ENCODE peak calls at places on chromosomes 6 and 20, in ten cellular contexts. V, K, G, B, E, A, Z, M, I and D are unnamed samples.
A peak's percentile ranks its signal among the peaks of the same experiment; 100 is the strongest.

GRCh38 chr6:113642714-113643442 is 214.3 kb upstream of the MARCKS start:
- DNase-seq in E (no peak), I (peak; percentile 72), V (no peak), Z (peak; percentile 35), B (no peak), M (peak; percentile 90), G (no peak), K (no peak), A (no peak), D (peak; percentile 26)

GRCh38 chr6:36967301-36967700 is 12.8 kb downstream of the PI16 start:
- DNase-seq in E (no peak), A (no peak), Z (no peak), V (no peak), I (no peak), M (no peak), G (no peak), K (no peak), B (no peak), D (no peak)

GRCh38 chr20:62416651-62417637 is 9.9 kb upstream of the CABLES2 start:
- DNase-seq in A (no peak), G (no peak), K (no peak), Z (no peak), M (no peak), B (no peak), V (no peak), I (no peak), E (no peak), D (no peak)

GRCh38 chr6:114087496-114087895 is 116.5 kb upstream of the HDAC2 start:
- DNase-seq in E (no peak), I (no peak), K (no peak), Z (no peak), M (no peak), V (no peak), B (no peak), A (no peak), G (no peak), D (no peak)

GRCh38 chr20:36493801-36494114 is 47.6 kb upstream of the MYL9 start:
- DNase-seq in A (no peak), B (peak; percentile 95), E (no peak), I (peak; percentile 45), V (peak; percentile 94), K (no peak), M (no peak), Z (no peak), G (peak; percentile 73), D (no peak)

GRCh38 chr20:18324596-18325089 is 36.3 kb downstream of the ZNF133 start:
- DNase-seq in B (no peak), E (no peak), I (no peak), K (no peak), M (no peak), G (no peak), V (no peak), Z (peak; percentile 29), A (no peak), D (no peak)

GRCh38 chr6:160764847-160765246 is 62.8 kb downstream of the PLG start:
- DNase-seq in V (no peak), Z (no peak), B (no peak), I (no peak), M (no peak), K (no peak), E (no peak), G (no peak), A (no peak), D (no peak)

GRCh38 chr6:107235521-107235920 is 120.2 kb upstream of the BEND3 start:
- DNase-seq in M (no peak), V (no peak), I (no peak), E (no peak), B (no peak), A (no peak), G (no peak), Z (no peak), K (no peak), D (no peak)

GRCh38 chr20:5947276-5947675 is 3.1 kb downstream of the TRMT6 start:
- DNase-seq in G (no peak), Z (no peak), K (no peak), E (no peak), M (no peak), A (no peak), V (no peak), B (no peak), I (no peak), D (no peak)

GRCh38 chr6:157184202-157185015 is 138.9 kb downstream of the TMEM242 start:
- DNase-seq in I (peak; percentile 67), V (peak; percentile 83), E (peak; percentile 86), A (no peak), K (peak; percentile 34), M (peak; percentile 45), B (peak; percentile 94), G (peak; percentile 72), Z (peak; percentile 89), D (peak; percentile 77)

GRCh38 chr6:30703011-30703410 is 12.2 kb upstream of the NRM start:
- DNase-seq in E (no peak), A (no peak), G (no peak), I (no peak), V (no peak), K (no peak), B (no peak), Z (no peak), M (no peak), D (no peak)

GRCh38 chr6:37347177-37348145 is 6.3 kb upstream of the RNF8 start:
- DNase-seq in B (no peak), E (no peak), I (no peak), V (no peak), G (no peak), M (no peak), K (no peak), A (no peak), Z (no peak), D (no peak)

GRCh38 chr6:163635315-163635714 is 220.8 kb downstream of the QKI start:
- DNase-seq in E (no peak), M (no peak), Z (no peak), V (no peak), I (no peak), B (no peak), G (no peak), K (no peak), A (no peak), D (no peak)

GRCh38 chr6:10395171-10395945 is 19.5 kb downstream of the TFAP2A start:
- DNase-seq in E (no peak), Z (no peak), M (no peak), V (no peak), K (no peak), G (no peak), B (no peak), I (no peak), A (no peak), D (no peak)

GRCh38 chr20:51346686-51347485 is 195.6 kb downstream of the NFATC2 start:
- DNase-seq in B (no peak), G (no peak), M (peak; percentile 83), V (peak; percentile 25), A (no peak), K (no peak), I (no peak), E (no peak), Z (no peak), D (no peak)

GRCh38 chr6:15296735-15297134 is 50.9 kb downstream of the JARID2 start:
- DNase-seq in Z (no peak), B (no peak), A (no peak), G (no peak), M (no peak), V (no peak), K (no peak), I (no peak), E (no peak), D (no peak)

GRCh38 chr20:14454296-14454695 is 116.9 kb upstream of the FLRT3 start:
- DNase-seq in K (no peak), M (no peak), I (no peak), A (no peak), E (no peak), B (no peak), G (no peak), Z (no peak), V (no peak), D (no peak)

GRCh38 chr6:25601797-25602679 is 50.0 kb upstream of the SCGN start:
- DNase-seq in I (no peak), V (no peak), G (no peak), B (no peak), A (peak; percentile 28), Z (no peak), E (no peak), M (peak; percentile 42), K (no peak), D (peak; percentile 80)

GRCh38 chr6:40328376-40328987 is 258.7 kb downstream of the LRFN2 start:
- DNase-seq in K (no peak), Z (peak; percentile 90), V (no peak), A (no peak), B (no peak), M (peak; percentile 10), I (peak; percentile 53), G (no peak), E (no peak), D (peak; percentile 60)

GRCh38 chr6:56346958-56347357 is 99.6 kb upstream of the COL21A1 start:
- DNase-seq in G (no peak), M (no peak), E (no peak), B (no peak), K (no peak), I (no peak), V (no peak), A (no peak), Z (peak; percentile 22), D (no peak)

GRCh38 chr20:3276400-3277015 is 37.5 kb upstream of the SLC4A11 start:
- DNase-seq in I (no peak), B (no peak), G (no peak), M (peak; percentile 66), A (peak; percentile 8), K (no peak), Z (peak; percentile 67), V (no peak), E (no peak), D (peak; percentile 54)

GRCh38 chr6:149128489-149129145 is 188.9 kb upstream of the TAB2 start:
- DNase-seq in A (no peak), B (no peak), I (no peak), V (no peak), Z (no peak), G (no peak), K (no peak), E (no peak), M (no peak), D (no peak)

GRCh38 chr6:121297699-121298098 is 36.6 kb downstream of the TBC1D32 start:
- DNase-seq in G (no peak), I (no peak), K (no peak), Z (no peak), V (no peak), B (no peak), A (no peak), M (no peak), E (no peak), D (peak; percentile 70)

GRCh38 chr6:15911753-15912504 is 217.0 kb upstream of the MYLIP start:
- DNase-seq in B (no peak), K (no peak), E (no peak), M (no peak), G (no peak), I (no peak), V (no peak), Z (no peak), A (no peak), D (no peak)

GRCh38 chr20:62323146-62323979 is 20.6 kb downstream of the ADRM1 start:
- DNase-seq in E (no peak), B (no peak), Z (no peak), M (no peak), V (no peak), I (no peak), G (peak; percentile 8), A (no peak), K (no peak), D (no peak)

GRCh38 chr20:21702553-21703467 is 2.7 kb upstream of the PAX1 start:
- DNase-seq in K (no peak), A (no peak), B (peak; percentile 92), I (peak; percentile 51), Z (peak; percentile 93), M (peak; percentile 65), E (peak; percentile 75), V (peak; percentile 80), G (peak; percentile 35), D (peak; percentile 47)

GRCh38 chr6:12014873-12015149 is 2.7 kb downstream of the HIVEP1 start:
- DNase-seq in G (no peak), B (no peak), I (no peak), E (no peak), K (no peak), A (no peak), M (no peak), Z (peak; percentile 22), V (no peak), D (no peak)

GRCh38 chr20:5741089-5741488 is 9.1 kb upstream of the SHLD1 start:
- DNase-seq in V (no peak), K (no peak), E (no peak), M (peak; percentile 37), Z (no peak), B (no peak), A (no peak), G (no peak), I (no peak), D (peak; percentile 33)